ENCODE peak calls at places on chromosomes 1 and 21, in four cellular contexts. L is NCI-H345, V is substantia nigra, K is NB4. B is an unnamed sample.

GRCh38 chr1:192839164-192840066 is 30.6 kb downstream of the RGS2 start:
- DNase-seq in K (no peak), V (no peak), L (no peak), B (no peak)

GRCh38 chr21:36909423-36909822 is 57.0 kb downstream of the HLCS start:
- DNase-seq in K (no peak), L (no peak), V (no peak), B (no peak)

GRCh38 chr1:192668434-192668983 is 32.6 kb downstream of the RGS13 start:
- DNase-seq in K (no peak), V (no peak), L (peak), B (no peak)

GRCh38 chr1:115411388-115412063 is 73.5 kb upstream of the NGF start:
- DNase-seq in K (no peak), V (no peak), L (no peak), B (no peak)

GRCh38 chr1:43388613-43389012 is 987 bp downstream of the MED8 start:
- DNase-seq in L (no peak), V (no peak), K (no peak), B (no peak)

GRCh38 chr1:117657031-117657430 is 51.2 kb downstream of the TENT5C start:
- DNase-seq in L (no peak), K (peak), V (no peak), B (no peak)

GRCh38 chr1:24382165-24382577 is 31.4 kb downstream of the STPG1 start:
- DNase-seq in L (no peak), V (no peak), K (no peak), B (no peak)

GRCh38 chr1:28087614-28088167 is 719 bp downstream of the EYA3 start:
- DNase-seq in L (no peak), V (peak), K (peak), B (peak)

GRCh38 chr1:9273177-9273576 is 19.5 kb upstream of the SPSB1 start:
- DNase-seq in K (no peak), V (no peak), L (no peak), B (no peak)

GRCh38 chr1:15577691-15578090 is 7.2 kb downstream of the AGMAT start:
- DNase-seq in L (no peak), V (peak), K (no peak), B (no peak)

GRCh38 chr1:224884428-224884827 is 45.0 kb upstream of the DNAH14 start:
- DNase-seq in K (no peak), L (no peak), V (no peak), B (no peak)

GRCh38 chr1:21115098-21115760 is 61.5 kb downstream of the EIF4G3 start:
- DNase-seq in L (no peak), K (no peak), V (no peak), B (no peak)